ENCODE peak calls at places on chromosomes 5 and 9, in ten cellular contexts. Z is occipital lobe, P is HTR-8/SVneo, G is hypothalamus, S is COLO829, V is ELR, O is lower lobe of right lung, E is EH, L is suprapubic skin, M is dorsolateral prefrontal cortex. U is an unnamed sample.

GRCh38 chr9:133155156-133155555 is 8.6 kb downstream of the GBGT1 start:
- DNase-seq in S (no peak), Z (no peak), P (no peak), V (no peak), G (no peak), O (peak), E (no peak), L (no peak), M (no peak), U (no peak)

GRCh38 chr5:56585973-56586740 is 229.2 kb upstream of the MAP3K1 start:
- DNase-seq in S (no peak), Z (no peak), M (no peak), V (no peak), L (no peak), G (no peak), P (no peak), O (no peak), E (peak), U (peak)

GRCh38 chr9:86512929-86513328 is 158.7 kb upstream of the TUT7 start:
- DNase-seq in O (no peak), S (no peak), L (no peak), P (no peak), V (no peak), E (peak), M (no peak), G (no peak), Z (no peak), U (no peak)

GRCh38 chr5:14744296-14745187 is 80.0 kb downstream of the OTULIN start:
- DNase-seq in E (no peak), S (no peak), L (no peak), V (no peak), O (no peak), P (no peak), G (no peak), M (no peak), Z (no peak), U (no peak)

GRCh38 chr5:177311723-177312648 is at the start of gene MXD3:
- DNase-seq in S (peak), L (peak), O (peak), V (peak), E (peak), M (peak), P (peak), G (peak), Z (peak), U (peak)

GRCh38 chr9:136808781-136809158 is 1.0 kb downstream of the RABL6 start:
- DNase-seq in S (peak), V (peak), L (no peak), O (peak), E (peak), G (no peak), Z (no peak), M (no peak), P (no peak), U (no peak)

GRCh38 chr5:67607958-67608357 is 411.4 kb upstream of the CD180 start:
- DNase-seq in E (no peak), V (no peak), P (no peak), Z (no peak), O (no peak), S (no peak), L (no peak), M (no peak), G (no peak), U (no peak)

GRCh38 chr5:147628054-147628895 is 118.4 kb upstream of the DPYSL3 start:
- DNase-seq in Z (peak), O (no peak), S (peak), M (no peak), V (peak), G (peak), L (no peak), P (peak), E (peak), U (peak)

GRCh38 chr9:13142776-13143175 is 136.7 kb downstream of the MPDZ start:
- DNase-seq in G (no peak), M (no peak), V (no peak), E (no peak), L (no peak), S (no peak), Z (no peak), P (no peak), O (no peak), U (no peak)

GRCh38 chr9:22395585-22396205 is 50.9 kb upstream of the DMRTA1 start:
- DNase-seq in M (no peak), O (no peak), S (no peak), V (peak), G (no peak), L (no peak), E (peak), P (peak), Z (no peak), U (no peak)

GRCh38 chr5:87872986-87873385 is 395.7 kb downstream of the TMEM161B start:
- DNase-seq in S (no peak), M (no peak), L (no peak), G (no peak), O (no peak), E (no peak), Z (no peak), P (no peak), V (no peak), U (no peak)

GRCh38 chr9:95074632-95075269 is 242.8 kb downstream of the FANCC start:
- DNase-seq in G (no peak), Z (no peak), V (no peak), E (no peak), O (no peak), L (no peak), S (no peak), M (no peak), P (no peak), U (no peak)

GRCh38 chr5:133298447-133298846 is 246.6 kb downstream of the HSPA4 start:
- DNase-seq in V (no peak), E (no peak), Z (no peak), S (no peak), L (no peak), G (no peak), M (no peak), O (no peak), P (no peak), U (no peak)

GRCh38 chr9:89969881-89970639 is 365.2 kb downstream of the GADD45G start:
- DNase-seq in E (no peak), Z (no peak), L (no peak), P (no peak), S (no peak), V (no peak), O (peak), M (no peak), G (no peak), U (no peak)

GRCh38 chr5:114665551-114665950 is 303.7 kb downstream of the KCNN2 start:
- DNase-seq in M (no peak), G (no peak), L (no peak), E (no peak), O (no peak), Z (no peak), S (no peak), P (no peak), V (no peak), U (no peak)

GRCh38 chr5:160542840-160543239 is 121.2 kb downstream of the PTTG1 start:
- DNase-seq in Z (no peak), M (no peak), P (no peak), L (no peak), O (no peak), S (no peak), E (no peak), V (no peak), G (no peak), U (no peak)

GRCh38 chr9:34328500-34328982 is 527 bp downstream of the KIF24 start:
- DNase-seq in G (no peak), V (peak), M (no peak), O (no peak), S (no peak), P (no peak), Z (no peak), E (peak), L (no peak), U (no peak)

GRCh38 chr9:75589497-75589896 is 301.0 kb upstream of the PCSK5 start:
- DNase-seq in S (no peak), E (no peak), G (no peak), L (no peak), Z (no peak), M (no peak), V (no peak), P (no peak), O (no peak), U (no peak)

GRCh38 chr5:1297243-1297642 is 2.4 kb upstream of the TERT start:
- DNase-seq in L (peak), M (no peak), V (no peak), P (no peak), Z (no peak), O (no peak), S (no peak), G (no peak), E (no peak), U (no peak)

GRCh38 chr9:22103650-22104575 is 94.8 kb upstream of the CDKN2B start:
- DNase-seq in S (no peak), V (peak), M (no peak), G (no peak), O (no peak), P (no peak), E (peak), Z (no peak), L (no peak), U (no peak)

GRCh38 chr5:40171971-40172370 is 507.7 kb upstream of the PTGER4 start:
- DNase-seq in L (no peak), Z (no peak), V (peak), O (no peak), E (peak), M (no peak), P (peak), G (no peak), S (peak), U (no peak)

GRCh38 chr9:23768861-23769260 is 57.2 kb downstream of the ELAVL2 start:
- DNase-seq in O (no peak), V (no peak), L (no peak), G (no peak), P (no peak), S (no peak), Z (no peak), M (no peak), E (no peak), U (no peak)

GRCh38 chr5:133714161-133714915 is 102.0 kb upstream of the FSTL4 start:
- DNase-seq in M (no peak), P (no peak), L (no peak), E (no peak), S (no peak), G (no peak), Z (peak), V (peak), O (no peak), U (no peak)

GRCh38 chr5:1043327-1043726 is 34.7 kb downstream of the NKD2 start:
- DNase-seq in V (no peak), P (no peak), M (no peak), Z (no peak), G (no peak), L (no peak), S (no peak), E (no peak), O (no peak), U (no peak)

GRCh38 chr9:35756743-35757526 is 2.9 kb upstream of the MSMP start:
- DNase-seq in L (peak), P (peak), V (peak), Z (peak), S (no peak), O (peak), M (no peak), G (peak), E (peak), U (no peak)

GRCh38 chr5:41869150-41869738 is 981 bp downstream of the OXCT1 start:
- DNase-seq in O (peak), M (peak), E (peak), S (no peak), L (peak), P (peak), G (peak), Z (peak), V (peak), U (no peak)

GRCh38 chr9:17082343-17082742 is 52.5 kb upstream of the CNTLN start:
- DNase-seq in O (no peak), Z (no peak), M (no peak), V (peak), L (no peak), G (no peak), S (no peak), P (peak), E (peak), U (no peak)

GRCh38 chr9:109010676-109011655 is 2.3 kb downstream of the CTNNAL1 start:
- DNase-seq in S (peak), V (peak), P (peak), G (no peak), M (no peak), E (peak), Z (no peak), O (no peak), L (no peak), U (peak)

GRCh38 chr9:81382281-81382680 is 307.1 kb downstream of the TLE1 start:
- DNase-seq in M (no peak), P (no peak), Z (no peak), G (no peak), V (no peak), L (no peak), E (no peak), O (no peak), S (no peak), U (no peak)

GRCh38 chr9:5040730-5041389 is 55.8 kb downstream of the JAK2 start:
- DNase-seq in S (no peak), Z (no peak), L (no peak), M (no peak), P (no peak), O (no peak), G (no peak), E (no peak), V (no peak), U (no peak)